ENCODE peak calls at places on chromosome 18, in four cellular contexts. U is A549, D is HCT116, V is adrenal gland. A is an unnamed sample.

GRCh38 chr18:36186461-36187137 is 698 bp upstream of the MOCOS start:
- DNase-seq in U (peak), D (no peak), V (peak), A (peak)

GRCh38 chr18:61400714-61401113 is 67.5 kb downstream of the CDH20 start:
- DNase-seq in U (no peak), D (no peak), V (no peak), A (no peak)

GRCh38 chr18:59697236-59697932 is at the start of gene CCBE1:
- DNase-seq in U (peak), D (peak), V (peak), A (peak)

GRCh38 chr18:2602844-2603243 is 31.5 kb downstream of the NDC80 start:
- DNase-seq in U (no peak), D (no peak), V (no peak), A (no peak)

GRCh38 chr18:42445359-42445758 is 490.3 kb downstream of the PIK3C3 start:
- DNase-seq in U (no peak), D (no peak), V (no peak), A (no peak)

GRCh38 chr18:68275616-68276015 is 439.3 kb downstream of the TMX3 start:
- DNase-seq in U (no peak), D (no peak), V (no peak), A (no peak)

GRCh38 chr18:69944434-69944833 is 3.2 kb downstream of the CD226 start:
- DNase-seq in U (no peak), D (no peak), V (no peak), A (no peak)

GRCh38 chr18:39835303-39836030 is 2119.6 kb upstream of the PIK3C3 start:
- DNase-seq in U (peak), D (no peak), V (no peak), A (no peak)

GRCh38 chr18:48813833-48814489 is 136.8 kb downstream of the SMAD7 start:
- DNase-seq in U (no peak), D (no peak), V (peak), A (peak)

GRCh38 chr18:44245026-44245425 is 435.7 kb upstream of the SETBP1 start:
- DNase-seq in U (no peak), D (no peak), V (no peak), A (no peak)

GRCh38 chr18:42039396-42039795 is 84.4 kb downstream of the PIK3C3 start:
- DNase-seq in U (no peak), D (no peak), V (no peak), A (no peak)

GRCh38 chr18:11548367-11548766 is 61.0 kb upstream of the SLC35G4 start:
- DNase-seq in U (no peak), D (no peak), V (no peak), A (no peak)

GRCh38 chr18:44803019-44803650 is 122.4 kb downstream of the SETBP1 start:
- DNase-seq in U (no peak), D (no peak), V (no peak), A (no peak)

GRCh38 chr18:75531851-75532241 is 104.3 kb upstream of the SMIM21 start:
- DNase-seq in U (no peak), D (no peak), V (no peak), A (no peak)

GRCh38 chr18:26617151-26617554 is 68.8 kb upstream of the KCTD1 start:
- DNase-seq in U (peak), D (peak), V (no peak), A (no peak)

GRCh38 chr18:46411862-46412690 is 244.9 kb downstream of the LOXHD1 start:
- DNase-seq in U (no peak), D (no peak), V (peak), A (no peak)

GRCh38 chr18:49915352-49915751 is 102.0 kb upstream of the ACAA2 start:
- DNase-seq in U (no peak), D (no peak), V (no peak), A (no peak)

GRCh38 chr18:48405108-48405507 is 4.1 kb downstream of the ZBTB7C start:
- DNase-seq in U (no peak), D (no peak), V (peak), A (no peak)

GRCh38 chr18:44123743-44124142 is 556.9 kb upstream of the SETBP1 start:
- DNase-seq in U (no peak), D (no peak), V (no peak), A (no peak)

GRCh38 chr18:45249306-45249705 is 366.0 kb upstream of the SLC14A2 start:
- DNase-seq in U (no peak), D (no peak), V (no peak), A (peak)

GRCh38 chr18:76376668-76377358 is 118.2 kb downstream of the ZNF516 start:
- DNase-seq in U (no peak), D (no peak), V (no peak), A (no peak)

GRCh38 chr18:55088000-55088401 is 128.7 kb upstream of the CCDC68 start:
- DNase-seq in U (peak), D (no peak), V (no peak), A (no peak)

GRCh38 chr18:11004951-11005350 is 144.4 kb downstream of the PIEZO2 start:
- DNase-seq in U (no peak), D (no peak), V (no peak), A (no peak)

GRCh38 chr18:10247402-10248117 is 206.9 kb upstream of the APCDD1 start:
- DNase-seq in U (no peak), D (no peak), V (no peak), A (peak)

GRCh38 chr18:71293322-71293721 is 1004.5 kb downstream of the SOCS6 start:
- DNase-seq in U (no peak), D (no peak), V (no peak), A (no peak)

GRCh38 chr18:57644540-57644939 is 22.9 kb upstream of the NARS1 start:
- DNase-seq in U (peak), D (no peak), V (no peak), A (peak)

GRCh38 chr18:13266208-13267100 is 47.9 kb downstream of the LDLRAD4 start:
- DNase-seq in U (no peak), D (no peak), V (no peak), A (no peak)

GRCh38 chr18:62781893-62782292 is 66.6 kb downstream of the PHLPP1 start:
- DNase-seq in U (peak), D (no peak), V (peak), A (no peak)

GRCh38 chr18:79570266-79571201 is 109.1 kb upstream of the CTDP1 start:
- DNase-seq in U (no peak), D (peak), V (peak), A (no peak)
- TF ChIP-seq POLR2A in U (no peak), D (no peak), V (no peak), A (no peak)

GRCh38 chr18:25299899-25300298 is 52.1 kb downstream of the ZNF521 start:
- DNase-seq in U (no peak), D (no peak), V (no peak), A (no peak)

GRCh38 chr18:25299426-25299825 is 52.5 kb downstream of the ZNF521 start:
- DNase-seq in U (no peak), D (no peak), V (no peak), A (no peak)

GRCh38 chr18:25300492-25300891 is 51.5 kb downstream of the ZNF521 start:
- DNase-seq in U (no peak), D (no peak), V (no peak), A (no peak)

GRCh38 chr18:25295624-25296138 is 56.3 kb downstream of the ZNF521 start:
- DNase-seq in U (no peak), D (no peak), V (no peak), A (no peak)

GRCh38 chr18:25298853-25299274 is 53.1 kb downstream of the ZNF521 start:
- DNase-seq in U (no peak), D (no peak), V (peak), A (peak)
- TF ChIP-seq POLR2A in U (no peak), D (no peak), V (no peak), A (no peak)

DNA sequence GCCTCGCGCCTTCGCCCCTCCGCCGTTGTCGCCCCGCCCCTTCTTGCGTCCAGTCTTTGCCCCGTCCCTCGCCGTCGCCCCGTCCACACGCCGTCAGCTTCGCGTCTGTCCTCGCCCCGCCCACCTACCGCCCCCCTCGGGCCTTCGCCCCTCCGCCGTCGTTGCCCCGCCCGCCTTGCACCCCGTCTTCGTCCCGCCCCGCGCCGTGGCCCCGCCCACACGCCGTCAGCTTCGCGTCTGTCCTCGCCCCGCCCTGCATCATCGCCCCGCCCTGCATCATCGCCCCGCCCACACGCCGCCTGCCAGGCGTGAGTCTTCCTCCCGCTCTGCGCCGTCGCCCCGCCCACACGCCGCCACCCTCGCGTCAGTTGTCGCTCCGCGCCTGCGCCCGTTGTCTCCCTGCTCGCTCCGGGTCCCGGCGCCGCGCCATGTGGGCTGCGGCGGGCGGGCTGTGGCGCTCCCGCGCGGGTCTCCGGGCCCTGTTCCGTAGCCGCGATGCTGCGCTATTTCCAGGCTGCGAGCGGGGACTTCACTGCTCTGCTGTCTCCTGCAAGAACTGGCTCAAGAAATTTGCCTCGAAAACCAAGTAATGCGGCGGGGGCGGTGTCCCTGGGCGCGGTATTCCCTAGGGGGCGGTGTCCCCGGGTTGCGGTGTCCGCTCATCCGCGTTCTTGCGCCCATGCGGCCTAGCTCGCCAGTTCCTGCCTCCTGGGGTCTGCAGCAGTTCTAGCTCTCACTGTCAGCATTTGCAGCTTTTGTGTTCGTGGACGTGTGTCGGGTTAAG is at the start of gene RBFA:
- DNase-seq in U (peak), D (peak), V (peak), A (peak)
- TF ChIP-seq POLR2A in U (peak), D (peak), V (peak), A (peak)

GRCh38 chr18:73690222-73690621 is 457.4 kb downstream of the FBXO15 start:
- DNase-seq in U (no peak), D (no peak), V (no peak), A (no peak)

GRCh38 chr18:73688851-73689659 is 458.6 kb downstream of the FBXO15 start:
- DNase-seq in U (no peak), D (no peak), V (no peak), A (no peak)

GRCh38 chr18:73691624-73692023 is 456.0 kb downstream of the FBXO15 start:
- DNase-seq in U (no peak), D (no peak), V (no peak), A (no peak)

GRCh38 chr18:73693091-73693490 is 454.5 kb downstream of the FBXO15 start:
- DNase-seq in U (no peak), D (no peak), V (no peak), A (no peak)

DNA sequence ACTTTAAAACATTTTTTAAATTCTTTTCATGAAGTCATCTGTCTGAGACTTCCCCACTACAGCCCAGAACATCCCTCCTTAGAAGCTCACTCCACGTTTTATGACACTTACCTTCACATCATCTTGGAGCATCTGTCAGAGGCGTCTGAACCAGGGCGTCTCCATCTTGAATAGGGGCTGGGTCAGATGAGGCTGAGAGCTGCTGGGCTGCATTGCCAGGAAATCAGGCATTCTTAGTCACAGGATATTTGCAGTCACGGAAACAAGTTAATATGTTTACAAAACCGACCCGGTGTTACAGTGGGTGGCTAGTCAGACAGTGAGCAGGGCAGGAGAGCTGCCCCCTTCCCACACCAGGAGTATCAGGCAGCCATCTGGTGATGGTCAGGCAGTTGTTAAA is 456.5 kb downstream of the FBXO15 start:
- DNase-seq in U (peak), D (no peak), V (no peak), A (no peak)
- TF ChIP-seq POLR2A in U (no peak), D (no peak), V (no peak), A (no peak)